ENCODE peak calls at places on chromosomes 11 and 22, in five cellular contexts. One of them, this sample, is unnamed.

GRCh38 chr22:20378110-20378509 is 15.8 kb upstream of the ZNF74 start:
- DNase-seq in mucosa of descending colon: no peak
- DNase-seq in activated CD4-positive, alpha-beta T cell treated with anti-CD3 and anti-CD28 coated beads, Interleukin-2, amount 50 U/mL, for 48 hours: no peak
- DNase-seq in thoracic aorta: no peak
- DNase-seq in anterior cingulate cortex: no peak
- DNase-seq in this sample: no peak

GRCh38 chr11:78752528-78752927 is 177.9 kb upstream of the NARS2 start:
- DNase-seq in mucosa of descending colon: no peak
- DNase-seq in anterior cingulate cortex: no peak
- DNase-seq in activated CD4-positive, alpha-beta T cell treated with anti-CD3 and anti-CD28 coated beads, Interleukin-2, amount 50 U/mL, for 48 hours: no peak
- DNase-seq in thoracic aorta: no peak
- DNase-seq in this sample: no peak

GRCh38 chr22:41254230-41254629 is 13.5 kb upstream of the CHADL start:
- DNase-seq in activated CD4-positive, alpha-beta T cell treated with anti-CD3 and anti-CD28 coated beads, Interleukin-2, amount 50 U/mL, for 48 hours: no peak
- DNase-seq in anterior cingulate cortex: no peak
- DNase-seq in thoracic aorta: no peak
- DNase-seq in mucosa of descending colon: no peak
- DNase-seq in this sample: no peak

GRCh38 chr11:134036484-134037092 is 32.3 kb upstream of the JAM3 start:
- DNase-seq in thoracic aorta: no peak
- DNase-seq in mucosa of descending colon: peak
- DNase-seq in activated CD4-positive, alpha-beta T cell treated with anti-CD3 and anti-CD28 coated beads, Interleukin-2, amount 50 U/mL, for 48 hours: peak
- DNase-seq in anterior cingulate cortex: no peak
- DNase-seq in this sample: no peak

GRCh38 chr11:13327421-13327820 is 49.8 kb downstream of the BMAL1 start:
- DNase-seq in thoracic aorta: no peak
- DNase-seq in activated CD4-positive, alpha-beta T cell treated with anti-CD3 and anti-CD28 coated beads, Interleukin-2, amount 50 U/mL, for 48 hours: no peak
- DNase-seq in anterior cingulate cortex: no peak
- DNase-seq in mucosa of descending colon: no peak
- DNase-seq in this sample: no peak

GRCh38 chr22:18119409-18120110 is 9.0 kb downstream of the TUBA8 start:
- DNase-seq in activated CD4-positive, alpha-beta T cell treated with anti-CD3 and anti-CD28 coated beads, Interleukin-2, amount 50 U/mL, for 48 hours: no peak
- DNase-seq in mucosa of descending colon: no peak
- DNase-seq in thoracic aorta: no peak
- DNase-seq in anterior cingulate cortex: no peak
- DNase-seq in this sample: no peak

GRCh38 chr11:108967571-108967970 is 302.7 kb downstream of the DDX10 start:
- DNase-seq in mucosa of descending colon: no peak
- DNase-seq in anterior cingulate cortex: peak
- DNase-seq in thoracic aorta: peak
- DNase-seq in activated CD4-positive, alpha-beta T cell treated with anti-CD3 and anti-CD28 coated beads, Interleukin-2, amount 50 U/mL, for 48 hours: no peak
- DNase-seq in this sample: no peak

GRCh38 chr11:66339163-66339675 is 3.0 kb upstream of the RIN1 start:
- DNase-seq in thoracic aorta: no peak
- DNase-seq in anterior cingulate cortex: no peak
- DNase-seq in mucosa of descending colon: peak
- DNase-seq in activated CD4-positive, alpha-beta T cell treated with anti-CD3 and anti-CD28 coated beads, Interleukin-2, amount 50 U/mL, for 48 hours: no peak
- DNase-seq in this sample: no peak

GRCh38 chr22:29081499-29082236 is 8.8 kb downstream of the KREMEN1 start:
- DNase-seq in thoracic aorta: no peak
- DNase-seq in mucosa of descending colon: no peak
- DNase-seq in activated CD4-positive, alpha-beta T cell treated with anti-CD3 and anti-CD28 coated beads, Interleukin-2, amount 50 U/mL, for 48 hours: no peak
- DNase-seq in anterior cingulate cortex: no peak
- DNase-seq in this sample: no peak

GRCh38 chr11:65180877-65181568 is 705 bp upstream of the CAPN1 start:
- DNase-seq in activated CD4-positive, alpha-beta T cell treated with anti-CD3 and anti-CD28 coated beads, Interleukin-2, amount 50 U/mL, for 48 hours: peak
- DNase-seq in mucosa of descending colon: peak
- DNase-seq in thoracic aorta: no peak
- DNase-seq in anterior cingulate cortex: no peak
- DNase-seq in this sample: no peak

GRCh38 chr11:109285465-109285864 is 136.5 kb upstream of the C11orf87 start:
- DNase-seq in mucosa of descending colon: no peak
- DNase-seq in activated CD4-positive, alpha-beta T cell treated with anti-CD3 and anti-CD28 coated beads, Interleukin-2, amount 50 U/mL, for 48 hours: no peak
- DNase-seq in anterior cingulate cortex: no peak
- DNase-seq in thoracic aorta: no peak
- DNase-seq in this sample: no peak

GRCh38 chr11:96827164-96827563 is 437.4 kb downstream of the JRKL start:
- DNase-seq in thoracic aorta: no peak
- DNase-seq in anterior cingulate cortex: no peak
- DNase-seq in mucosa of descending colon: no peak
- DNase-seq in activated CD4-positive, alpha-beta T cell treated with anti-CD3 and anti-CD28 coated beads, Interleukin-2, amount 50 U/mL, for 48 hours: no peak
- DNase-seq in this sample: no peak

GRCh38 chr11:134226806-134227325 is 2.4 kb downstream of the VPS26B start:
- DNase-seq in activated CD4-positive, alpha-beta T cell treated with anti-CD3 and anti-CD28 coated beads, Interleukin-2, amount 50 U/mL, for 48 hours: no peak
- DNase-seq in mucosa of descending colon: no peak
- DNase-seq in anterior cingulate cortex: no peak
- DNase-seq in thoracic aorta: no peak
- DNase-seq in this sample: no peak

GRCh38 chr11:125275905-125276634 is 111.5 kb downstream of the PKNOX2 start:
- DNase-seq in mucosa of descending colon: no peak
- DNase-seq in thoracic aorta: no peak
- DNase-seq in anterior cingulate cortex: no peak
- DNase-seq in activated CD4-positive, alpha-beta T cell treated with anti-CD3 and anti-CD28 coated beads, Interleukin-2, amount 50 U/mL, for 48 hours: no peak
- DNase-seq in this sample: no peak

GRCh38 chr11:119168471-119169271 is at the start of gene NLRX1:
- DNase-seq in mucosa of descending colon: peak
- DNase-seq in anterior cingulate cortex: peak
- DNase-seq in thoracic aorta: peak
- DNase-seq in activated CD4-positive, alpha-beta T cell treated with anti-CD3 and anti-CD28 coated beads, Interleukin-2, amount 50 U/mL, for 48 hours: peak
- DNase-seq in this sample: peak

GRCh38 chr11:21921151-21921550 is 271.7 kb upstream of the ANO5 start:
- DNase-seq in mucosa of descending colon: no peak
- DNase-seq in anterior cingulate cortex: no peak
- DNase-seq in thoracic aorta: no peak
- DNase-seq in activated CD4-positive, alpha-beta T cell treated with anti-CD3 and anti-CD28 coated beads, Interleukin-2, amount 50 U/mL, for 48 hours: no peak
- DNase-seq in this sample: no peak

GRCh38 chr11:111652184-111652583 is 49.9 kb downstream of the SIK2 start:
- DNase-seq in mucosa of descending colon: no peak
- DNase-seq in activated CD4-positive, alpha-beta T cell treated with anti-CD3 and anti-CD28 coated beads, Interleukin-2, amount 50 U/mL, for 48 hours: no peak
- DNase-seq in anterior cingulate cortex: no peak
- DNase-seq in thoracic aorta: no peak
- DNase-seq in this sample: no peak

GRCh38 chr11:85961930-85962363 is 106.8 kb downstream of the CCDC83 start:
- DNase-seq in activated CD4-positive, alpha-beta T cell treated with anti-CD3 and anti-CD28 coated beads, Interleukin-2, amount 50 U/mL, for 48 hours: no peak
- DNase-seq in anterior cingulate cortex: no peak
- DNase-seq in mucosa of descending colon: no peak
- DNase-seq in thoracic aorta: no peak
- DNase-seq in this sample: no peak

This sample was measured in astrocyte of the cerebellum.